ENCODE peak calls at places on chromosomes 16 and 17, in five cellular contexts. One of them, this sample, is unnamed.

GRCh38 chr17:76191891-76192290 is 48.4 kb downstream of the RNF157 start:
- DNase-seq in choroid plexus epithelial cell: peak; percentile 29
- DNase-seq in BE2C: no peak
- DNase-seq in mucosa of descending colon: no peak
- DNase-seq in cardiac fibroblast: no peak
- DNase-seq in this sample: no peak

GRCh38 chr17:56937688-56938087 is 23.2 kb downstream of the COIL start:
- DNase-seq in choroid plexus epithelial cell: no peak
- DNase-seq in BE2C: no peak
- DNase-seq in mucosa of descending colon: no peak
- DNase-seq in cardiac fibroblast: no peak
- DNase-seq in this sample: no peak

GRCh38 chr17:83194189-83194565 is 114.8 kb downstream of the METRNL start:
- DNase-seq in choroid plexus epithelial cell: no peak
- DNase-seq in BE2C: no peak
- DNase-seq in mucosa of descending colon: no peak
- DNase-seq in cardiac fibroblast: no peak
- DNase-seq in this sample: no peak

GRCh38 chr17:78890111-78890897 is 12.7 kb downstream of the CEP295NL start:
- DNase-seq in choroid plexus epithelial cell: no peak
- DNase-seq in BE2C: no peak
- DNase-seq in mucosa of descending colon: peak; percentile 53
- DNase-seq in cardiac fibroblast: no peak
- DNase-seq in this sample: no peak

GRCh38 chr17:38864636-38865398 is 5.0 kb upstream of the LASP1 start:
- DNase-seq in choroid plexus epithelial cell: peak; percentile 78
- DNase-seq in BE2C: peak; percentile 36
- DNase-seq in mucosa of descending colon: peak; percentile 30
- DNase-seq in cardiac fibroblast: peak; percentile 76
- DNase-seq in this sample: peak; percentile 65

GRCh38 chr17:27353469-27354050 is 59.6 kb downstream of the WSB1 start:
- DNase-seq in choroid plexus epithelial cell: peak; percentile 93
- DNase-seq in BE2C: peak; percentile 88
- DNase-seq in mucosa of descending colon: peak; percentile 86
- DNase-seq in cardiac fibroblast: peak; percentile 96
- DNase-seq in this sample: peak; percentile 97

GRCh38 chr16:81008151-81008789 is 1.3 kb downstream of the CENPN start:
- DNase-seq in choroid plexus epithelial cell: no peak
- DNase-seq in BE2C: no peak
- DNase-seq in mucosa of descending colon: peak; percentile 35
- DNase-seq in cardiac fibroblast: no peak
- DNase-seq in this sample: no peak

GRCh38 chr17:62648954-62649294 is 21.5 kb downstream of the MRC2 start:
- DNase-seq in choroid plexus epithelial cell: no peak
- DNase-seq in BE2C: no peak
- DNase-seq in mucosa of descending colon: no peak
- DNase-seq in cardiac fibroblast: no peak
- DNase-seq in this sample: no peak

GRCh38 chr16:65548470-65548869 is 426.6 kb upstream of the CDH11 start:
- DNase-seq in choroid plexus epithelial cell: peak; percentile 32
- DNase-seq in BE2C: peak; percentile 24
- DNase-seq in mucosa of descending colon: no peak
- DNase-seq in cardiac fibroblast: no peak
- DNase-seq in this sample: peak; percentile 27

GRCh38 chr16:85210423-85211169 is 98.3 kb upstream of the CIBAR2 start:
- DNase-seq in choroid plexus epithelial cell: peak; percentile 70
- DNase-seq in BE2C: no peak
- DNase-seq in mucosa of descending colon: no peak
- DNase-seq in cardiac fibroblast: peak; percentile 92
- DNase-seq in this sample: peak; percentile 82

GRCh38 chr17:79461041-79461440 is 149.8 kb downstream of the RBFOX3 start:
- DNase-seq in choroid plexus epithelial cell: peak; percentile 3
- DNase-seq in BE2C: no peak
- DNase-seq in mucosa of descending colon: no peak
- DNase-seq in cardiac fibroblast: peak; percentile 18
- DNase-seq in this sample: peak; percentile 1

GRCh38 chr17:778096-778495 is 4.0 kb downstream of the GLOD4 start:
- DNase-seq in choroid plexus epithelial cell: no peak
- DNase-seq in BE2C: no peak
- DNase-seq in mucosa of descending colon: no peak
- DNase-seq in cardiac fibroblast: no peak
- DNase-seq in this sample: no peak
- TF ChIP-seq CTCF in choroid plexus epithelial cell: no peak
- TF ChIP-seq CTCF in BE2C: no peak
- TF ChIP-seq CTCF in mucosa of descending colon: no peak
- TF ChIP-seq CTCF in cardiac fibroblast: no peak
- TF ChIP-seq CTCF in this sample: no peak

GRCh38 chr16:86762035-86762550 is 183.7 kb downstream of the FOXL1 start:
- DNase-seq in choroid plexus epithelial cell: no peak
- DNase-seq in BE2C: no peak
- DNase-seq in mucosa of descending colon: no peak
- DNase-seq in cardiac fibroblast: no peak
- DNase-seq in this sample: no peak
- H3K4me3 ChIP-seq in choroid plexus epithelial cell: peak overlapping the region; percentile 47
- H3K4me3 ChIP-seq in BE2C: no peak overlapping the region
- H3K4me3 ChIP-seq in mucosa of descending colon: no peak overlapping the region
- H3K4me3 ChIP-seq in cardiac fibroblast: peak overlapping the region; percentile 34
- H3K4me3 ChIP-seq in this sample: no peak overlapping the region

GRCh38 chr16:64152010-64152767 is 969.7 kb downstream of the CDH11 start:
- DNase-seq in choroid plexus epithelial cell: peak; percentile 21
- DNase-seq in BE2C: peak; percentile 87
- DNase-seq in mucosa of descending colon: no peak
- DNase-seq in cardiac fibroblast: peak; percentile 13
- DNase-seq in this sample: no peak
- TF ChIP-seq CTCF in choroid plexus epithelial cell: no peak
- TF ChIP-seq CTCF in BE2C: peak; percentile 39
- TF ChIP-seq CTCF in mucosa of descending colon: no peak
- TF ChIP-seq CTCF in cardiac fibroblast: no peak
- TF ChIP-seq CTCF in this sample: no peak

GRCh38 chr17:4704991-4705390 is 1.1 kb upstream of the PELP1 start:
- DNase-seq in choroid plexus epithelial cell: no peak
- DNase-seq in BE2C: no peak
- DNase-seq in mucosa of descending colon: no peak
- DNase-seq in cardiac fibroblast: no peak
- DNase-seq in this sample: no peak
- H3K4me3 ChIP-seq in choroid plexus epithelial cell: no peak overlapping the region
- H3K4me3 ChIP-seq in BE2C: peak overlapping the region; percentile 90
- H3K4me3 ChIP-seq in mucosa of descending colon: no peak overlapping the region
- H3K4me3 ChIP-seq in cardiac fibroblast: no peak overlapping the region
- H3K4me3 ChIP-seq in this sample: no peak overlapping the region

GRCh38 chr17:74815671-74816370 is 39.7 kb upstream of the NAT9 start:
- DNase-seq in choroid plexus epithelial cell: peak; percentile 13
- DNase-seq in BE2C: no peak
- DNase-seq in mucosa of descending colon: no peak
- DNase-seq in cardiac fibroblast: no peak
- DNase-seq in this sample: no peak
- TF ChIP-seq CTCF in choroid plexus epithelial cell: peak; percentile 49
- TF ChIP-seq CTCF in BE2C: peak; percentile 47
- TF ChIP-seq CTCF in mucosa of descending colon: no peak
- TF ChIP-seq CTCF in cardiac fibroblast: no peak
- TF ChIP-seq CTCF in this sample: peak; percentile 29

GRCh38 chr16:89077076-89077475 is 16.6 kb upstream of the ACSF3 start:
- DNase-seq in choroid plexus epithelial cell: no peak
- DNase-seq in BE2C: no peak
- DNase-seq in mucosa of descending colon: no peak
- DNase-seq in cardiac fibroblast: no peak
- DNase-seq in this sample: no peak

GRCh38 chr16:89080251-89080853 is 13.3 kb upstream of the ACSF3 start:
- DNase-seq in choroid plexus epithelial cell: no peak
- DNase-seq in BE2C: no peak
- DNase-seq in mucosa of descending colon: no peak
- DNase-seq in cardiac fibroblast: no peak
- DNase-seq in this sample: no peak

GRCh38 chr16:89081556-89081955 is 12.1 kb upstream of the ACSF3 start:
- DNase-seq in choroid plexus epithelial cell: no peak
- DNase-seq in BE2C: no peak
- DNase-seq in mucosa of descending colon: no peak
- DNase-seq in cardiac fibroblast: no peak
- DNase-seq in this sample: no peak

GRCh38 chr16:89078172-89078571 is 15.5 kb upstream of the ACSF3 start:
- DNase-seq in choroid plexus epithelial cell: no peak
- DNase-seq in BE2C: no peak
- DNase-seq in mucosa of descending colon: no peak
- DNase-seq in cardiac fibroblast: no peak
- DNase-seq in this sample: no peak

GRCh38 chr16:89079434-89079833 is 14.2 kb upstream of the ACSF3 start:
- DNase-seq in choroid plexus epithelial cell: no peak
- DNase-seq in BE2C: no peak
- DNase-seq in mucosa of descending colon: no peak
- DNase-seq in cardiac fibroblast: no peak
- DNase-seq in this sample: no peak
- H3K4me3 ChIP-seq in choroid plexus epithelial cell: no peak overlapping the region
- H3K4me3 ChIP-seq in BE2C: no peak overlapping the region
- H3K4me3 ChIP-seq in mucosa of descending colon: no peak overlapping the region
- H3K4me3 ChIP-seq in cardiac fibroblast: no peak overlapping the region
- H3K4me3 ChIP-seq in this sample: no peak overlapping the region

GRCh38 chr16:57473906-57474305 is 11.4 kb downstream of the POLR2C start:
- DNase-seq in choroid plexus epithelial cell: no peak
- DNase-seq in BE2C: no peak
- DNase-seq in mucosa of descending colon: no peak
- DNase-seq in cardiac fibroblast: no peak
- DNase-seq in this sample: no peak

GRCh38 chr16:57476546-57477410 is 9.5 kb downstream of the DOK4 start:
- DNase-seq in choroid plexus epithelial cell: no peak
- DNase-seq in BE2C: peak; percentile 49
- DNase-seq in mucosa of descending colon: no peak
- DNase-seq in cardiac fibroblast: no peak
- DNase-seq in this sample: no peak

GRCh38 chr16:57474671-57475661 is 11.3 kb downstream of the DOK4 start:
- DNase-seq in choroid plexus epithelial cell: no peak
- DNase-seq in BE2C: peak; percentile 29
- DNase-seq in mucosa of descending colon: no peak
- DNase-seq in cardiac fibroblast: no peak
- DNase-seq in this sample: no peak

GRCh38 chr16:57477531-57478202 is 8.6 kb downstream of the DOK4 start:
- DNase-seq in choroid plexus epithelial cell: no peak
- DNase-seq in BE2C: peak; percentile 44
- DNase-seq in mucosa of descending colon: no peak
- DNase-seq in cardiac fibroblast: no peak
- DNase-seq in this sample: no peak

GRCh38 chr16:57475711-57476339 is 10.5 kb downstream of the DOK4 start:
- DNase-seq in choroid plexus epithelial cell: peak; percentile 71
- DNase-seq in BE2C: peak; percentile 91
- DNase-seq in mucosa of descending colon: no peak
- DNase-seq in cardiac fibroblast: peak; percentile 35
- DNase-seq in this sample: peak; percentile 69
- TF ChIP-seq CTCF in choroid plexus epithelial cell: peak; percentile 73
- TF ChIP-seq CTCF in BE2C: peak; percentile 81
- TF ChIP-seq CTCF in mucosa of descending colon: peak; percentile 13
- TF ChIP-seq CTCF in cardiac fibroblast: peak; percentile 63
- TF ChIP-seq CTCF in this sample: peak; percentile 67

DNA sequence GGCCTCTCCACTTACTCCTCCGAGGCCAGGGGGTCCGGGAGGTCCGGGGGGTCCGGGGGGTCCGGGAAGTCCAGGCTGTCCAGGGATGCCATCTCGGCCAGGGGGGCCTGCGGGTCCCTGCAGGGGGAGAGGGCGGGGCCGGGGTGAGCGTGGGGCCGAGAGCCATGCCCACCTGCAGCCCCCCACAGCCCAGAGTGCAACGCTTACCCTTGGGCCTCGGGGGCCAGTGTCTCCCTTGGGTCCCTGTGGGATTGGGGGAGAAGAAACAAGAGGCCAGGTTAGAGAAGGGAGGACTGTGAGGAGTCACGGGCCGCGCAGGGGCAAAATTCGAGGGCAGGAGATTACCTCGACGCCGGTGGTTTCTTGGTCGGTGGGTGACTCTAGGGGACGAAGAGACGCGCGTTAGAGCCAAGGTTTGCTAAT is 2.2 kb downstream of the COL1A1 start:
- DNase-seq in choroid plexus epithelial cell: peak; percentile 27
- DNase-seq in BE2C: no peak
- DNase-seq in mucosa of descending colon: no peak
- DNase-seq in cardiac fibroblast: no peak
- DNase-seq in this sample: peak; percentile 16
- H3K4me3 ChIP-seq in choroid plexus epithelial cell: peak overlapping the region; percentile 98
- H3K4me3 ChIP-seq in BE2C: no peak overlapping the region
- H3K4me3 ChIP-seq in mucosa of descending colon: no peak overlapping the region
- H3K4me3 ChIP-seq in cardiac fibroblast: peak overlapping the region; percentile 96
- H3K4me3 ChIP-seq in this sample: peak overlapping the region; percentile 98

GRCh38 chr16:57190136-57190535 is 4.0 kb downstream of the RSPRY1 start:
- DNase-seq in choroid plexus epithelial cell: no peak
- DNase-seq in BE2C: no peak
- DNase-seq in mucosa of descending colon: no peak
- DNase-seq in cardiac fibroblast: no peak
- DNase-seq in this sample: no peak

GRCh38 chr16:57188711-57189002 is 2.5 kb downstream of the RSPRY1 start:
- DNase-seq in choroid plexus epithelial cell: no peak
- DNase-seq in BE2C: no peak
- DNase-seq in mucosa of descending colon: no peak
- DNase-seq in cardiac fibroblast: no peak
- DNase-seq in this sample: no peak

GRCh38 chr16:57192146-57192545 is 6.0 kb downstream of the RSPRY1 start:
- DNase-seq in choroid plexus epithelial cell: peak; percentile 87
- DNase-seq in BE2C: no peak
- DNase-seq in mucosa of descending colon: no peak
- DNase-seq in cardiac fibroblast: peak; percentile 57
- DNase-seq in this sample: peak; percentile 13

GRCh38 chr16:57192720-57193486 is 6.8 kb downstream of the RSPRY1 start:
- DNase-seq in choroid plexus epithelial cell: peak; percentile 81
- DNase-seq in BE2C: no peak
- DNase-seq in mucosa of descending colon: no peak
- DNase-seq in cardiac fibroblast: peak; percentile 65
- DNase-seq in this sample: peak; percentile 36

DNA sequence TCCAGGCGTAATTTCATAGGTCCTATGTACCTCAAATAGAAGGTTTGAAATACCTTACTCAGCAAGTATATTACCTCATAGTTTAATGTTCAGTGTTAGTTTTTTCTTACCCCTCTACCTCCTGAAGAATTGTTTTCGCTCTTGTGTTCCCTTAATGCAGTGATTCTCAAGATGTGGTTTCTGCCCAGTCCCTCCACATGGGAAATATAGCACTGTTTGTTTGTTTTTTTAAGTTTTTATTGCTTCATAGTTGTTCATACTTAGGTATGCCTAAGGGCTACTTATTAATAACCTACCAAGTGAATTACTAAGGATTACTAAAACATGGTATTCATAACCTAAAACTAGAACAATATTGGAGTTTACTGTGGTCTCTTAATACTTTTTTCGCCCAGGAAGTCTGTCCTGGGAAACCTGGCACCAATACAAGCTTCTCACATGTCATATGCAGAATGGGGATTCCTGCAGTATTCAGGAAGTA is 5.0 kb downstream of the RSPRY1 start:
- DNase-seq in choroid plexus epithelial cell: peak; percentile 86
- DNase-seq in BE2C: no peak
- DNase-seq in mucosa of descending colon: no peak
- DNase-seq in cardiac fibroblast: peak; percentile 86
- DNase-seq in this sample: peak; percentile 33
- TF ChIP-seq CTCF in choroid plexus epithelial cell: no peak
- TF ChIP-seq CTCF in BE2C: no peak
- TF ChIP-seq CTCF in mucosa of descending colon: no peak
- TF ChIP-seq CTCF in cardiac fibroblast: no peak
- TF ChIP-seq CTCF in this sample: no peak

This sample was measured in fibroblast of pulmonary artery.